ENCODE peak calls at places on chromosomes 6 and 20, in ten cellular contexts. One of them, this sample, is unnamed.

GRCh38 chr6:163356324-163356723 is 58.2 kb upstream of the QKI start:
- DNase-seq in heart left ventricle: peak; percentile 64
- DNase-seq in BE2C: peak; percentile 56
- DNase-seq in H7: peak; percentile 91
- DNase-seq in pulmonary artery endothelial cell: peak; percentile 68
- DNase-seq in DMS79: no peak
- DNase-seq in stimulated activated CD4-positive, alpha-beta T cell treated with anti-CD3 and anti-CD28 coated beads, Interleukin-4, amount 100 ng/mL, for 48 hours: no peak
- DNase-seq in DMS53: no peak
- DNase-seq in AG20443: peak; percentile 92
- DNase-seq in HTR-8/SVneo: peak; percentile 51
- DNase-seq in this sample: no peak

GRCh38 chr6:44085219-44085618 is 42.0 kb downstream of the MRPL14 start:
- DNase-seq in heart left ventricle: no peak
- DNase-seq in BE2C: no peak
- DNase-seq in H7: no peak
- DNase-seq in pulmonary artery endothelial cell: no peak
- DNase-seq in DMS79: no peak
- DNase-seq in stimulated activated CD4-positive, alpha-beta T cell treated with anti-CD3 and anti-CD28 coated beads, Interleukin-4, amount 100 ng/mL, for 48 hours: no peak
- DNase-seq in DMS53: no peak
- DNase-seq in AG20443: no peak
- DNase-seq in HTR-8/SVneo: no peak
- DNase-seq in this sample: no peak

GRCh38 chr20:17576215-17576614 is 6.3 kb downstream of the DSTN start:
- DNase-seq in heart left ventricle: no peak
- DNase-seq in BE2C: no peak
- DNase-seq in H7: no peak
- DNase-seq in pulmonary artery endothelial cell: no peak
- DNase-seq in DMS79: no peak
- DNase-seq in stimulated activated CD4-positive, alpha-beta T cell treated with anti-CD3 and anti-CD28 coated beads, Interleukin-4, amount 100 ng/mL, for 48 hours: no peak
- DNase-seq in DMS53: no peak
- DNase-seq in AG20443: no peak
- DNase-seq in HTR-8/SVneo: no peak
- DNase-seq in this sample: no peak

GRCh38 chr6:14791525-14791924 is 454.3 kb upstream of the JARID2 start:
- DNase-seq in heart left ventricle: no peak
- DNase-seq in BE2C: no peak
- DNase-seq in H7: no peak
- DNase-seq in pulmonary artery endothelial cell: no peak
- DNase-seq in DMS79: no peak
- DNase-seq in stimulated activated CD4-positive, alpha-beta T cell treated with anti-CD3 and anti-CD28 coated beads, Interleukin-4, amount 100 ng/mL, for 48 hours: no peak
- DNase-seq in DMS53: no peak
- DNase-seq in AG20443: no peak
- DNase-seq in HTR-8/SVneo: no peak
- DNase-seq in this sample: no peak

GRCh38 chr6:33854572-33855030 is 50.8 kb upstream of the MLN start:
- DNase-seq in heart left ventricle: no peak
- DNase-seq in BE2C: no peak
- DNase-seq in H7: no peak
- DNase-seq in pulmonary artery endothelial cell: no peak
- DNase-seq in DMS79: peak; percentile 89
- DNase-seq in stimulated activated CD4-positive, alpha-beta T cell treated with anti-CD3 and anti-CD28 coated beads, Interleukin-4, amount 100 ng/mL, for 48 hours: no peak
- DNase-seq in DMS53: no peak
- DNase-seq in AG20443: peak; percentile 45
- DNase-seq in HTR-8/SVneo: no peak
- DNase-seq in this sample: no peak

GRCh38 chr6:151494235-151494950 is 576 bp downstream of the CCDC170 start:
- DNase-seq in heart left ventricle: peak; percentile 23
- DNase-seq in BE2C: no peak
- DNase-seq in H7: peak; percentile 9
- DNase-seq in pulmonary artery endothelial cell: no peak
- DNase-seq in DMS79: no peak
- DNase-seq in stimulated activated CD4-positive, alpha-beta T cell treated with anti-CD3 and anti-CD28 coated beads, Interleukin-4, amount 100 ng/mL, for 48 hours: no peak
- DNase-seq in DMS53: peak; percentile 77
- DNase-seq in AG20443: peak; percentile 60
- DNase-seq in HTR-8/SVneo: no peak
- DNase-seq in this sample: peak; percentile 55

GRCh38 chr6:2038096-2038495 is 207.3 kb downstream of the GMDS start:
- DNase-seq in heart left ventricle: no peak
- DNase-seq in BE2C: peak; percentile 82
- DNase-seq in H7: no peak
- DNase-seq in pulmonary artery endothelial cell: no peak
- DNase-seq in DMS79: no peak
- DNase-seq in stimulated activated CD4-positive, alpha-beta T cell treated with anti-CD3 and anti-CD28 coated beads, Interleukin-4, amount 100 ng/mL, for 48 hours: no peak
- DNase-seq in DMS53: no peak
- DNase-seq in AG20443: no peak
- DNase-seq in HTR-8/SVneo: no peak
- DNase-seq in this sample: no peak

GRCh38 chr6:103995571-103995970 is 864.1 kb downstream of the HACE1 start:
- DNase-seq in heart left ventricle: no peak
- DNase-seq in BE2C: no peak
- DNase-seq in H7: no peak
- DNase-seq in pulmonary artery endothelial cell: no peak
- DNase-seq in DMS79: no peak
- DNase-seq in stimulated activated CD4-positive, alpha-beta T cell treated with anti-CD3 and anti-CD28 coated beads, Interleukin-4, amount 100 ng/mL, for 48 hours: no peak
- DNase-seq in DMS53: no peak
- DNase-seq in AG20443: no peak
- DNase-seq in HTR-8/SVneo: no peak
- DNase-seq in this sample: no peak

GRCh38 chr6:11198663-11199603 is 33.5 kb downstream of the NEDD9 start:
- DNase-seq in heart left ventricle: no peak
- DNase-seq in BE2C: no peak
- DNase-seq in H7: no peak
- DNase-seq in pulmonary artery endothelial cell: no peak
- DNase-seq in DMS79: no peak
- DNase-seq in stimulated activated CD4-positive, alpha-beta T cell treated with anti-CD3 and anti-CD28 coated beads, Interleukin-4, amount 100 ng/mL, for 48 hours: no peak
- DNase-seq in DMS53: peak; percentile 14
- DNase-seq in AG20443: no peak
- DNase-seq in HTR-8/SVneo: no peak
- DNase-seq in this sample: no peak

GRCh38 chr6:15956205-15957106 is 172.4 kb upstream of the MYLIP start:
- DNase-seq in heart left ventricle: no peak
- DNase-seq in BE2C: no peak
- DNase-seq in H7: no peak
- DNase-seq in pulmonary artery endothelial cell: no peak
- DNase-seq in DMS79: peak; percentile 11
- DNase-seq in stimulated activated CD4-positive, alpha-beta T cell treated with anti-CD3 and anti-CD28 coated beads, Interleukin-4, amount 100 ng/mL, for 48 hours: no peak
- DNase-seq in DMS53: peak; percentile 90
- DNase-seq in AG20443: no peak
- DNase-seq in HTR-8/SVneo: no peak
- DNase-seq in this sample: no peak

GRCh38 chr6:141398954-141399353 is 733.8 kb upstream of the GJE1 start:
- DNase-seq in heart left ventricle: no peak
- DNase-seq in BE2C: no peak
- DNase-seq in H7: no peak
- DNase-seq in pulmonary artery endothelial cell: no peak
- DNase-seq in DMS79: no peak
- DNase-seq in stimulated activated CD4-positive, alpha-beta T cell treated with anti-CD3 and anti-CD28 coated beads, Interleukin-4, amount 100 ng/mL, for 48 hours: no peak
- DNase-seq in DMS53: no peak
- DNase-seq in AG20443: peak; percentile 11
- DNase-seq in HTR-8/SVneo: no peak
- DNase-seq in this sample: no peak

GRCh38 chr20:61023612-61024011 is 228.4 kb upstream of the CDH4 start:
- DNase-seq in heart left ventricle: no peak
- DNase-seq in BE2C: no peak
- DNase-seq in H7: no peak
- DNase-seq in pulmonary artery endothelial cell: no peak
- DNase-seq in DMS79: no peak
- DNase-seq in stimulated activated CD4-positive, alpha-beta T cell treated with anti-CD3 and anti-CD28 coated beads, Interleukin-4, amount 100 ng/mL, for 48 hours: no peak
- DNase-seq in DMS53: no peak
- DNase-seq in AG20443: no peak
- DNase-seq in HTR-8/SVneo: no peak
- DNase-seq in this sample: no peak

GRCh38 chr6:146369866-146370265 is 173.8 kb upstream of the RAB32 start:
- DNase-seq in heart left ventricle: no peak
- DNase-seq in BE2C: no peak
- DNase-seq in H7: no peak
- DNase-seq in pulmonary artery endothelial cell: no peak
- DNase-seq in DMS79: no peak
- DNase-seq in stimulated activated CD4-positive, alpha-beta T cell treated with anti-CD3 and anti-CD28 coated beads, Interleukin-4, amount 100 ng/mL, for 48 hours: no peak
- DNase-seq in DMS53: no peak
- DNase-seq in AG20443: no peak
- DNase-seq in HTR-8/SVneo: no peak
- DNase-seq in this sample: no peak

GRCh38 chr6:56517155-56517745 is 125.4 kb downstream of the DST start:
- DNase-seq in heart left ventricle: no peak
- DNase-seq in BE2C: no peak
- DNase-seq in H7: no peak
- DNase-seq in pulmonary artery endothelial cell: no peak
- DNase-seq in DMS79: no peak
- DNase-seq in stimulated activated CD4-positive, alpha-beta T cell treated with anti-CD3 and anti-CD28 coated beads, Interleukin-4, amount 100 ng/mL, for 48 hours: no peak
- DNase-seq in DMS53: no peak
- DNase-seq in AG20443: peak; percentile 13
- DNase-seq in HTR-8/SVneo: no peak
- DNase-seq in this sample: no peak

GRCh38 chr6:3744211-3744900 is 7.2 kb downstream of the PXDC1 start:
- DNase-seq in heart left ventricle: no peak
- DNase-seq in BE2C: no peak
- DNase-seq in H7: no peak
- DNase-seq in pulmonary artery endothelial cell: no peak
- DNase-seq in DMS79: no peak
- DNase-seq in stimulated activated CD4-positive, alpha-beta T cell treated with anti-CD3 and anti-CD28 coated beads, Interleukin-4, amount 100 ng/mL, for 48 hours: no peak
- DNase-seq in DMS53: no peak
- DNase-seq in AG20443: peak; percentile 37
- DNase-seq in HTR-8/SVneo: no peak
- DNase-seq in this sample: no peak

This sample was measured in PC-9.